ENCODE peak calls at places on chromosomes 13 and 19, in six cellular contexts. H is CD8-positive, alpha-beta T cell; B is brain microvascular endothelial cell; J is MCF 10A; A is neural crest cell; V is AG09319. K is an unnamed sample.

GRCh38 chr13:98509271-98510155 is 67.4 kb downstream of the STK24 start:
- DNase-seq in H (peak; percentile 33), B (peak; percentile 92), J (peak; percentile 87), A (no peak), V (peak; percentile 79), K (no peak)

GRCh38 chr13:108915095-108915633 is 285.8 kb downstream of the MYO16 start:
- DNase-seq in H (no peak), B (peak; percentile 53), J (peak; percentile 49), A (no peak), V (no peak), K (no peak)

GRCh38 chr13:40660270-40660669 is 6.2 kb downstream of the FOXO1 start:
- DNase-seq in H (no peak), B (no peak), J (no peak), A (no peak), V (no peak), K (no peak)

GRCh38 chr13:80040219-80040976 is 300.5 kb downstream of the SPRY2 start:
- DNase-seq in H (no peak), B (peak; percentile 95), J (peak; percentile 94), A (no peak), V (peak; percentile 88), K (no peak)

GRCh38 chr13:74450976-74451375 is 316.8 kb upstream of the KLF12 start:
- DNase-seq in H (no peak), B (no peak), J (no peak), A (no peak), V (peak; percentile 16), K (no peak)

GRCh38 chr19:47713046-47714021 is at the start of gene EHD2:
- DNase-seq in H (peak; percentile 36), B (peak; percentile 44), J (peak; percentile 81), A (peak; percentile 32), V (peak; percentile 68), K (peak; percentile 72)

GRCh38 chr19:20077791-20078463 is at the start of gene ZNF90:
- DNase-seq in H (peak; percentile 84), B (peak; percentile 95), J (no peak), A (peak; percentile 82), V (peak; percentile 91), K (peak; percentile 78)

GRCh38 chr19:48415395-48415794 is 21.9 kb downstream of the GRIN2D start:
- DNase-seq in H (peak; percentile 66), B (peak; percentile 65), J (peak; percentile 85), A (no peak), V (no peak), K (peak; percentile 80)

GRCh38 chr13:73059460-73060250 is 850 bp downstream of the KLF5 start:
- DNase-seq in H (peak; percentile 48), B (no peak), J (no peak), A (peak; percentile 31), V (no peak), K (peak; percentile 78)

GRCh38 chr19:40523322-40524047 is 53.2 kb upstream of the SHKBP1 start:
- DNase-seq in H (peak; percentile 32), B (peak; percentile 25), J (peak; percentile 79), A (peak; percentile 65), V (no peak), K (peak; percentile 65)

GRCh38 chr13:41782086-41782485 is 178.8 kb downstream of the VWA8 start:
- DNase-seq in H (no peak), B (no peak), J (no peak), A (no peak), V (no peak), K (no peak)

GRCh38 chr13:108409735-108410134 is 140.2 kb downstream of the TNFSF13B start:
- DNase-seq in H (no peak), B (no peak), J (no peak), A (no peak), V (no peak), K (no peak)

GRCh38 chr19:34664168-34664567 is 12.8 kb downstream of the SCGB2B2 start:
- DNase-seq in H (no peak), B (no peak), J (no peak), A (no peak), V (no peak), K (no peak)

GRCh38 chr13:76992548-76993001 is 694 bp downstream of the CLN5 start:
- DNase-seq in H (peak; percentile 22), B (no peak), J (peak; percentile 35), A (no peak), V (no peak), K (no peak)

GRCh38 chr13:20425819-20426219 is 99.8 kb downstream of the CRYL1 start:
- DNase-seq in H (no peak), B (no peak), J (no peak), A (no peak), V (no peak), K (peak; percentile 69)

GRCh38 chr13:30441304-30441703 is 19.0 kb downstream of the UBE2L5 start:
- DNase-seq in H (no peak), B (no peak), J (no peak), A (no peak), V (no peak), K (no peak)

GRCh38 chr19:40279120-40279551 is 6.0 kb downstream of the AKT2 start:
- DNase-seq in H (no peak), B (peak; percentile 18), J (no peak), A (no peak), V (no peak), K (no peak)

GRCh38 chr13:52348081-52348480 is 57.9 kb downstream of the THSD1 start:
- DNase-seq in H (no peak), B (peak; percentile 82), J (peak; percentile 65), A (no peak), V (peak; percentile 71), K (no peak)

GRCh38 chr19:610801-611505 is 21.3 kb downstream of the HCN2 start:
- DNase-seq in H (peak; percentile 69), B (peak; percentile 92), J (peak; percentile 40), A (no peak), V (no peak), K (peak; percentile 79)

GRCh38 chr13:43978688-43979087 is 99.0 kb downstream of the LACC1 start:
- DNase-seq in H (no peak), B (no peak), J (no peak), A (no peak), V (no peak), K (no peak)

GRCh38 chr13:49098771-49099512 is 121.2 kb upstream of the MLNR start:
- DNase-seq in H (no peak), B (no peak), J (peak; percentile 38), A (no peak), V (no peak), K (no peak)

GRCh38 chr13:111114362-111115050 is 604 bp upstream of the ARHGEF7 start:
- DNase-seq in H (no peak), B (peak; percentile 31), J (no peak), A (peak; percentile 14), V (no peak), K (peak; percentile 48)

GRCh38 chr19:8302357-8302691 is 5.8 kb downstream of the CD320 start:
- DNase-seq in H (no peak), B (no peak), J (no peak), A (peak; percentile 0), V (no peak), K (no peak)

GRCh38 chr13:63497601-63498000 is 2082.0 kb upstream of the PCDH20 start:
- DNase-seq in H (no peak), B (no peak), J (no peak), A (no peak), V (no peak), K (no peak)

GRCh38 chr19:49799271-49799797 is 13.8 kb downstream of the FUZ start:
- DNase-seq in H (no peak), B (no peak), J (no peak), A (no peak), V (no peak), K (no peak)

GRCh38 chr19:49800771-49801170 is 12.3 kb downstream of the FUZ start:
- DNase-seq in H (no peak), B (no peak), J (no peak), A (no peak), V (no peak), K (no peak)

GRCh38 chr19:49801401-49801888 is 11.6 kb downstream of the FUZ start:
- DNase-seq in H (no peak), B (no peak), J (no peak), A (no peak), V (no peak), K (no peak)

GRCh38 chr19:49798574-49798973 is 14.5 kb downstream of the FUZ start:
- DNase-seq in H (no peak), B (no peak), J (no peak), A (no peak), V (no peak), K (no peak)

GRCh38 chr19:49799798-49800376 is 13.2 kb downstream of the FUZ start:
- DNase-seq in H (no peak), B (no peak), J (no peak), A (no peak), V (no peak), K (no peak)
- TF ChIP-seq CTCF in H (no peak), B (peak; percentile 39), J (no peak), A (peak; percentile 31), V (no peak), K (peak; percentile 30)

GRCh38 chr13:90355162-90355751 is 992.2 kb upstream of the MIR17HG start:
- DNase-seq in H (no peak), B (no peak), J (no peak), A (no peak), V (no peak), K (no peak)

GRCh38 chr13:90352763-90353162 is 994.7 kb upstream of the MIR17HG start:
- DNase-seq in H (no peak), B (no peak), J (no peak), A (no peak), V (no peak), K (no peak)
- TF ChIP-seq CTCF in H (no peak), B (no peak), J (no peak), A (peak; percentile 14), V (no peak), K (no peak)

DNA sequence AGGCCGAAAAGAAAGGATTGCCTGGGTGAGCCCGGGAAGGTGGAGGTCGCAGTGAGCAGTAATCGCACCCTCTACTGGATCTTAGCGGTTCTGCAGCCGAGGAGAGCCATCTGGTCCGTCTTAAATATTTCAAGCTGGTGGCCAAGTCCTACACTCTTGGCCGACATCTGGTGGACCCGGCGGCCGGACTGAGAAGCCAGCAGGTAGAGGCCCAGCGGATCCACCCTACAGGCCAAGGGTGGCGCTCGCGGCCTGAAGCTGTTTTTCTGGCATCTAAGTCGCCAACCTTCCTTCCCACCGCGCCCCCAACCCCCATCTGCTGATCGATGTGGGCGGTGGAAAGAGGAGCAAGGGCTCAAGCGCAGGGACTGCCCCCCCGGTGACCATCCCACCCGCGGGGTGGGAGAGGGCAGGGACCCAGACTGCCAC is 46.5 kb upstream of the ZNF730 start:
- DNase-seq in H (no peak), B (peak; percentile 46), J (no peak), A (no peak), V (no peak), K (peak; percentile 45)
- TF ChIP-seq CTCF in H (no peak), B (peak; percentile 70), J (no peak), A (peak; percentile 17), V (peak; percentile 35), K (peak; percentile 50)

DNA sequence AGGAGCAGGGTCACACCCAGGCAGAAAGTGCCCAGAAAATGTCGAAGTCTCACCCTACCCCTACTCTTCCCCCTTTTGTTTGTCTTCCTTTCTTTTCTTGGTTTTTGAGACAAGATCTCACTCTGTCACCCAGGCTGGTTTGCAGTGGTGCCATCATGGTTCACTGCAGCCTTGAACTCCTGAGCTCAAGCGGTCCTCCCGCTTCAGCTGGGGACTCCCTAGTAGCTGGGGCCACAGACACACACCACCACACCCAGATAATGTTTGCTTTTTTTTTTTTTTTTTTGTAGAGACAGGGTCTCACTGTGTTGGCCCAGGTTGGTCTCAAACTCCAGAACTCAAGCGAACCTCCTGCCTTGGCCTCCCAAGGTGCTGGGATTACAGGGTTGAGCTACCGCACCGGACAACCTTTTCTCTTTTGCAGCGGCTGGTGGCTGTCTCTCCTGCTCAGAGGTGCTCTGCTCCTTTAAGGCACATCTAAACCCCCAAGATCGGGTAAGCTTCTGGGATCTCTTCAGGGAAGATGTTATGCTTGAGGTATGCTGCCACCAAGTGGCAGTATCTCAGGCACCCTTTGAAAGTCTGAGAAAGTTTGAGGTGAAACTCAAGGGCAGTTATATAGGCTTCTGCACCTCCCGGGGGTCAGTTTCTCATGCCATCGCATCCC is 22.4 kb upstream of the EBI3 start:
- DNase-seq in H (no peak), B (no peak), J (peak; percentile 32), A (no peak), V (no peak), K (no peak)
- TF ChIP-seq CTCF in H (no peak), B (peak; percentile 55), J (no peak), A (peak; percentile 17), V (peak; percentile 31), K (peak; percentile 35)